ENCODE peak calls at places on chromosomes 16 and 17, in seven cellular contexts. R is stomach; L is CD8-positive, alpha-beta T cell; G is SK-N-SH; C is neural progenitor cell; U is GM12865; N is cardiac muscle cell. K is an unnamed sample.

GRCh38 chr17:72342582-72343527 is 222.0 kb downstream of the SOX9 start:
- DNase-seq in L (no peak), N (peak; percentile 63), R (no peak), U (no peak), C (no peak), G (no peak), K (no peak)

GRCh38 chr16:70795513-70795912 is 5.4 kb downstream of the VAC14 start:
- DNase-seq in N (no peak), L (no peak), G (no peak), R (no peak), U (no peak), C (no peak), K (no peak)

GRCh38 chr17:31321971-31322370 is 549 bp upstream of the EVI2A start:
- DNase-seq in R (no peak), N (no peak), U (no peak), C (no peak), G (no peak), L (no peak), K (no peak)

GRCh38 chr17:45131616-45132301 is 556 bp downstream of the PLCD3 start:
- DNase-seq in N (peak; percentile 40), U (peak; percentile 42), C (peak; percentile 82), G (peak; percentile 87), R (peak; percentile 48), L (peak; percentile 47), K (no peak)

GRCh38 chr17:19013226-19013625 is 8.7 kb upstream of the FAM83G start:
- DNase-seq in N (no peak), R (no peak), G (no peak), U (no peak), L (no peak), C (no peak), K (no peak)

GRCh38 chr17:40600486-40601046 is 35.3 kb upstream of the CCR7 start:
- DNase-seq in C (no peak), N (no peak), G (no peak), R (no peak), L (no peak), U (no peak), K (no peak)

GRCh38 chr17:67020293-67020766 is 24.0 kb upstream of the CACNG1 start:
- DNase-seq in N (no peak), G (peak; percentile 88), C (no peak), L (no peak), U (no peak), R (no peak), K (no peak)

GRCh38 chr17:40753804-40754203 is 1.3 kb downstream of the KRT25 start:
- DNase-seq in N (no peak), C (no peak), U (no peak), R (no peak), G (no peak), L (no peak), K (no peak)

GRCh38 chr16:19831678-19832077 is 53.0 kb downstream of the GPRC5B start:
- DNase-seq in G (no peak), R (no peak), C (no peak), U (no peak), N (peak; percentile 66), L (no peak), K (no peak)

GRCh38 chr17:3750296-3750695 is 26.6 kb downstream of the HASPIN start:
- DNase-seq in R (no peak), U (no peak), N (no peak), G (no peak), C (no peak), L (no peak), K (no peak)

GRCh38 chr16:9976641-9977040 is 205.6 kb downstream of the GRIN2A start:
- DNase-seq in U (peak; percentile 21), N (no peak), L (no peak), G (no peak), C (no peak), R (no peak), K (no peak)

GRCh38 chr16:84220851-84221250 is 19.0 kb downstream of the KCNG4 start:
- DNase-seq in U (no peak), R (no peak), G (no peak), L (no peak), N (peak; percentile 71), C (no peak), K (no peak)

GRCh38 chr16:27441998-27442397 is 40.0 kb downstream of the IL21R start:
- DNase-seq in R (no peak), C (no peak), G (no peak), L (no peak), N (no peak), U (no peak), K (no peak)

GRCh38 chr17:36979585-36979941 is 30.8 kb downstream of the AATF start:
- DNase-seq in R (no peak), L (no peak), C (no peak), U (no peak), G (no peak), N (no peak), K (no peak)

GRCh38 chr17:8256291-8256690 is 7.2 kb downstream of the PFAS start:
- DNase-seq in N (no peak), C (no peak), L (no peak), R (no peak), U (no peak), G (no peak), K (no peak)

GRCh38 chr16:80654094-80654862 is 113.5 kb downstream of the DYNLRB2 start:
- DNase-seq in R (peak; percentile 34), L (no peak), U (no peak), G (no peak), N (no peak), C (no peak), K (no peak)

GRCh38 chr17:50466371-50467113 is 2.1 kb downstream of the CHAD start:
- DNase-seq in G (no peak), N (no peak), U (peak; percentile 63), C (no peak), R (peak; percentile 84), L (no peak), K (no peak)

GRCh38 chr17:2056221-2057129 is 1.6 kb downstream of the HIC1 start:
- DNase-seq in G (no peak), U (peak; percentile 88), N (peak; percentile 73), L (peak; percentile 50), C (peak; percentile 71), R (no peak), K (no peak)
- H3K4me3 ChIP-seq in G (no peak overlapping the region), U (peak overlapping the region; percentile 85), N (no peak overlapping the region), L (peak overlapping the region; percentile 33), C (peak overlapping the region; percentile 34), R (peak overlapping the region; percentile 69), K (peak overlapping the region; percentile 75)

DNA sequence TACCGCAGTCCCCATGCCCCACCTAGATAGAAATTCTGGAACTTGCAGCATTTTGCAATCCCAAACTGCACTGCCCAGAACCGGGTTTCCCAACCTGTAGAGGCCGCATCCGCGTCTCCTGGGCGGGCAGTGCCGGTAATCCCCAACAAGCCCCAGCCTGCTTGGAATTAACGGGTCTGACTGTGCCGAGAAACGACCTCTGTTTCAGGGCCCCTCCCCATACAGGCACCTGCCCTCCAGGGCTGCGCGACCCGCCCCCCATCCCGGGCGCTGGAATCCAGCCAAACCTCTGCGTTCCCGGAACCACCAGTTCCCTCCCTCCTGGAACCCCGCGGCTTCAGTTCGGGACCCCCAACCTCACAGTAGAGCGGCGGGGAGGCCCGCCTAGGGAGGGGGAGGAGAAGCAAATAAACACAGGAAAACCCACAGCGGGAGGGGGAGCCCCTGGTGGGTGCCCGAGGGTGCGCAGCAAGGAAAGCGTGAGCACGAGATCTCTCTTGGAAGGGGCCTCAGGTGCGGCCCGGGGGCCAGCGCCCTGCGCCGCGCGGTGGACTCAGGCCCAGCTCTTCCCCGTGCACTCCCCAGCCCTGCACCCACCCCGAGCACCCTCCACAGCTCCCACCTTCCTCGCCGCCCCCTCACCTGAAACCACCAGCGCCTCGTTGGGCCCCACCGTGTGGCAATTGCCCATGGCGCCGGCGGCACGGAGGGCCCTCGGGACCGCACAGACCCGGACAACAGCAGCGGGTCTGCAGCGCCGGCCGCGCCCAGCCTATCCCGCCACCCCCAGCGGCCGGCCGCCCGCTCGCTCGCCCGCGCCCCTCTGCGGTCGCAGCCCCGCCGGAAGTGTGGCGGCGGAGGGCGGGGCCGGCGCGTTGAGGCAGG is at the start of gene FLOT2:
- DNase-seq in R (peak; percentile 54), L (peak; percentile 76), C (peak; percentile 90), G (peak; percentile 92), N (peak; percentile 67), U (peak; percentile 59), K (no peak)
- TF ChIP-seq CTCF in R (no peak), L (peak; percentile 43), C (peak; percentile 42), G (peak; percentile 38), N (peak; percentile 19), U (peak; percentile 36), K (no peak)

GRCh38 chr16:56421313-56421712 is 4.0 kb downstream of the AMFR start:
- DNase-seq in R (no peak), G (no peak), N (no peak), C (no peak), L (no peak), U (peak; percentile 62), K (no peak)

GRCh38 chr16:56421976-56422669 is 3.2 kb downstream of the AMFR start:
- DNase-seq in C (no peak), U (peak; percentile 32), N (no peak), R (no peak), L (no peak), G (no peak), K (no peak)

GRCh38 chr16:56423584-56424403 is 1.6 kb downstream of the AMFR start:
- DNase-seq in N (no peak), U (peak; percentile 60), R (no peak), G (peak; percentile 11), L (no peak), C (no peak), K (peak; percentile 26)

GRCh38 chr16:56424404-56424765 is 960 bp downstream of the AMFR start:
- DNase-seq in C (no peak), G (no peak), L (no peak), U (no peak), R (no peak), N (no peak), K (no peak)

DNA sequence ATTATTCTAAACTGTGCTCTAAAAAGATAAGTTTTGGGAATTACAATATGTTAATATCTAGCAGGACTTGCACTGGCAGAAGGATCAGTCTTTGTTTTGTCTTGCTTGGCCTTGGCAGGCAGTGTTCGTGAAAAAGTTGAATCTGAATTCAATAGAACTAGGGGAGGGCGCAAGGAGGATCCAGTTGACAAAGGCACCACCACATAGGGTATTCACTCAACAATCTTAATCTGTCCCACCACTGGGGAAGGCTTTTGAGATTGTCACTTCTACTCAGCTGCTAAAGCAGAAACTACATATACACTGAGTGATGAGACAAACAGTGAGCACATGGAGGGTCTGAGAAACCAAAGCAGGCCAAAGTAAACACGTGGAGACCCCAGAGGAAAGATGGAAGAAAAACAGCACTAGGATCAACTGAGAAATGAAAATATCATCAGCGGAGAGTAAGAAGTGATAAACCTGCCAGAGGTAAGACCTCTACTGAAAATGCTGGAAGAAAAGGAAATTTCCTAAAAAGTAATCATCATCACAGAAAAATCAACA is 2.4 kb downstream of the AMFR start:
- DNase-seq in G (no peak), R (no peak), C (peak; percentile 52), U (peak; percentile 37), L (no peak), N (no peak), K (no peak)
- H3K4me3 ChIP-seq in G (no peak overlapping the region), R (no peak overlapping the region), C (peak overlapping the region; percentile 93), U (peak overlapping the region; percentile 64), L (no peak overlapping the region), N (no peak overlapping the region), K (peak overlapping the region; percentile 36)

GRCh38 chr16:30063893-30064745 is 1.4 kb upstream of the ALDOA start:
- DNase-seq in C (peak; percentile 64), N (no peak), L (peak; percentile 77), U (peak; percentile 89), R (peak; percentile 79), G (peak; percentile 76), K (peak; percentile 46)
- TF ChIP-seq CTCF in C (peak; percentile 26), N (peak; percentile 19), L (peak; percentile 20), U (peak; percentile 45), R (peak; percentile 60), G (no peak), K (peak; percentile 39)

GRCh38 chr16:24427840-24428239 is 111.5 kb upstream of the RBBP6 start:
- DNase-seq in U (peak; percentile 8), G (no peak), R (no peak), N (no peak), L (no peak), C (no peak), K (no peak)
- H3K4me3 ChIP-seq in U (no peak overlapping the region), G (no peak overlapping the region), R (no peak overlapping the region), N (no peak overlapping the region), L (no peak overlapping the region), C (no peak overlapping the region), K (no peak overlapping the region)